ENCODE peak calls at places on chromosomes 7 and 10, in five cellular contexts. E is posterior cingulate gyrus, L is psoas muscle, K is vagina, Y is HTR-8/SVneo. F is an unnamed sample.

GRCh38 chr7:5234852-5235831 is 45.1 kb downstream of the WIPI2 start:
- DNase-seq in Y (no peak), K (no peak), L (no peak), E (no peak), F (no peak)

GRCh38 chr10:70567603-70568002 is 34.9 kb downstream of the PRF1 start:
- DNase-seq in K (no peak), Y (no peak), E (no peak), L (no peak), F (no peak)

GRCh38 chr7:28096713-28097112 is 83.9 kb downstream of the JAZF1 start:
- DNase-seq in E (peak; percentile 52), Y (peak; percentile 60), L (no peak), K (no peak), F (no peak)

GRCh38 chr7:16915405-16915804 is 33.6 kb upstream of the AGR3 start:
- DNase-seq in E (no peak), K (no peak), Y (peak; percentile 61), L (no peak), F (no peak)

GRCh38 chr7:105087981-105088380 is 74.0 kb downstream of the KMT2E start:
- DNase-seq in L (no peak), K (no peak), E (no peak), Y (no peak), F (no peak)

GRCh38 chr10:3167611-3168330 is 4.8 kb downstream of the PITRM1 start:
- DNase-seq in Y (no peak), E (no peak), K (no peak), L (no peak), F (no peak)

GRCh38 chr7:112743811-112744210 is 46.4 kb downstream of the TMEM168 start:
- DNase-seq in L (no peak), Y (no peak), K (no peak), E (no peak), F (no peak)

GRCh38 chr10:86870679-86871078 is 86.7 kb downstream of the MMRN2 start:
- DNase-seq in Y (no peak), E (no peak), L (no peak), K (no peak), F (no peak)

GRCh38 chr10:123061865-123062264 is 53.1 kb downstream of the ACADSB start:
- DNase-seq in Y (no peak), L (no peak), E (no peak), K (no peak), F (no peak)

GRCh38 chr10:99834410-99834809 is 52.0 kb downstream of the ABCC2 start:
- DNase-seq in K (no peak), L (no peak), E (no peak), Y (peak; percentile 60), F (no peak)

GRCh38 chr10:48551796-48552591 is 52.9 kb downstream of the ARHGAP22 start:
- DNase-seq in E (peak; percentile 43), Y (peak; percentile 55), K (peak; percentile 84), L (peak; percentile 39), F (no peak)

GRCh38 chr7:44956157-44956766 is 22.6 kb downstream of the MYO1G start:
- DNase-seq in E (no peak), L (no peak), Y (no peak), K (no peak), F (no peak)

GRCh38 chr10:89213191-89213808 is 6.2 kb upstream of the CH25H start:
- DNase-seq in L (no peak), E (no peak), K (no peak), Y (peak; percentile 17), F (no peak)

GRCh38 chr7:45026984-45027773 is 27.2 kb downstream of the CCM2 start:
- DNase-seq in L (no peak), Y (no peak), E (no peak), K (no peak), F (no peak)

GRCh38 chr10:30384791-30385201 is 35.7 kb upstream of the MTPAP start:
- DNase-seq in L (no peak), Y (peak; percentile 36), E (no peak), K (no peak), F (no peak)

GRCh38 chr7:6392712-6393666 is 54.8 kb downstream of the DAGLB start:
- DNase-seq in L (peak; percentile 73), Y (peak; percentile 72), K (no peak), E (no peak), F (no peak)

GRCh38 chr10:17229016-17229716 is 1.1 kb downstream of the VIM start:
- DNase-seq in E (peak; percentile 8), K (peak; percentile 93), L (peak; percentile 90), Y (peak; percentile 82), F (no peak)

GRCh38 chr7:152495867-152496266 is 60.1 kb upstream of the KMT2C start:
- DNase-seq in Y (no peak), L (no peak), E (no peak), K (no peak), F (no peak)

GRCh38 chr10:91424016-91424415 is 13.9 kb downstream of the HECTD2 start:
- DNase-seq in K (no peak), E (no peak), L (no peak), Y (no peak), F (no peak)

GRCh38 chr10:92822964-92823363 is 25.4 kb upstream of the EXOC6 start:
- DNase-seq in L (no peak), E (no peak), Y (peak; percentile 32), K (no peak), F (no peak)

GRCh38 chr7:55523366-55523765 is 48.9 kb downstream of the VOPP1 start:
- DNase-seq in K (no peak), L (no peak), Y (no peak), E (no peak), F (no peak)

GRCh38 chr10:5557799-5558771 is 33.3 kb downstream of the CALML3 start:
- DNase-seq in Y (no peak), E (no peak), K (no peak), L (no peak), F (no peak)

GRCh38 chr10:23918839-23919238 is 290.1 kb upstream of the KIAA1217 start:
- DNase-seq in E (no peak), K (no peak), L (no peak), Y (no peak), F (no peak)

GRCh38 chr7:138324905-138325304 is 135.2 kb upstream of the TRIM24 start:
- DNase-seq in E (peak; percentile 2), L (no peak), Y (no peak), K (no peak), F (no peak)